ENCODE peak calls at places on chromosomes 11 and 22, in five cellular contexts. E, F, U, K and I are unnamed samples.

GRCh38 chr11:113817162-113817561 is 37.6 kb downstream of the CLDN25 start:
- DNase-seq in E (no peak), F (no peak), U (no peak), K (no peak), I (no peak)

GRCh38 chr22:24950272-24950902 is 2.1 kb upstream of the KIAA1671 start:
- DNase-seq in E (peak; percentile 72), F (no peak), K (no peak), U (peak; percentile 20), I (no peak)

GRCh38 chr11:66880484-66881211 is 23.8 kb downstream of the LRFN4 start:
- DNase-seq in F (no peak), U (no peak), E (no peak), K (no peak), I (no peak)

GRCh38 chr11:95514386-95515145 is 275.0 kb downstream of the FAM76B start:
- DNase-seq in K (no peak), U (no peak), F (no peak), E (no peak), I (no peak)

GRCh38 chr11:131687291-131688055 is 317.1 kb downstream of the NTM start:
- DNase-seq in F (no peak), U (no peak), K (no peak), E (no peak), I (no peak)

GRCh38 chr11:119664063-119664572 is 64.9 kb downstream of the NECTIN1 start:
- DNase-seq in E (no peak), F (no peak), K (no peak), U (peak; percentile 89), I (no peak)

GRCh38 chr11:2270322-2271076 is at the start of gene ASCL2:
- DNase-seq in U (no peak), K (no peak), F (peak; percentile 42), E (no peak), I (no peak)

GRCh38 chr11:26186389-26186788 is 145.5 kb upstream of the ANO3 start:
- DNase-seq in F (no peak), K (no peak), U (no peak), E (no peak), I (no peak)

GRCh38 chr11:44886765-44887164 is 63.9 kb downstream of the TP53I11 start:
- DNase-seq in F (no peak), K (no peak), E (no peak), U (no peak), I (no peak)

GRCh38 chr11:111344032-111344431 is 35.0 kb downstream of the POU2AF1 start:
- DNase-seq in K (no peak), F (no peak), E (no peak), U (no peak), I (no peak)

GRCh38 chr11:46237248-46238077 is 40.0 kb upstream of the CREB3L1 start:
- DNase-seq in E (peak; percentile 61), K (no peak), U (no peak), F (peak; percentile 88), I (peak; percentile 86)
- H3K27ac ChIP-seq in E (no peak overlapping the region), K (no peak overlapping the region), U (no peak overlapping the region), F (peak overlapping the region; percentile 97), I (peak overlapping the region; percentile 70)

GRCh38 chr22:37568448-37569008 is 8.2 kb downstream of the CDC42EP1 start:
- DNase-seq in E (no peak), U (no peak), K (no peak), F (no peak), I (no peak)

GRCh38 chr22:37570661-37570976 is 9.3 kb downstream of the LGALS2 start:
- DNase-seq in F (no peak), K (no peak), E (no peak), U (no peak), I (no peak)

GRCh38 chr22:37571258-37571991 is 8.5 kb downstream of the LGALS2 start:
- DNase-seq in U (no peak), F (no peak), K (no peak), E (no peak), I (peak; percentile 63)

GRCh38 chr22:37569009-37569920 is 9.0 kb downstream of the CDC42EP1 start:
- DNase-seq in E (no peak), U (peak; percentile 90), F (no peak), K (no peak), I (no peak)

DNA sequence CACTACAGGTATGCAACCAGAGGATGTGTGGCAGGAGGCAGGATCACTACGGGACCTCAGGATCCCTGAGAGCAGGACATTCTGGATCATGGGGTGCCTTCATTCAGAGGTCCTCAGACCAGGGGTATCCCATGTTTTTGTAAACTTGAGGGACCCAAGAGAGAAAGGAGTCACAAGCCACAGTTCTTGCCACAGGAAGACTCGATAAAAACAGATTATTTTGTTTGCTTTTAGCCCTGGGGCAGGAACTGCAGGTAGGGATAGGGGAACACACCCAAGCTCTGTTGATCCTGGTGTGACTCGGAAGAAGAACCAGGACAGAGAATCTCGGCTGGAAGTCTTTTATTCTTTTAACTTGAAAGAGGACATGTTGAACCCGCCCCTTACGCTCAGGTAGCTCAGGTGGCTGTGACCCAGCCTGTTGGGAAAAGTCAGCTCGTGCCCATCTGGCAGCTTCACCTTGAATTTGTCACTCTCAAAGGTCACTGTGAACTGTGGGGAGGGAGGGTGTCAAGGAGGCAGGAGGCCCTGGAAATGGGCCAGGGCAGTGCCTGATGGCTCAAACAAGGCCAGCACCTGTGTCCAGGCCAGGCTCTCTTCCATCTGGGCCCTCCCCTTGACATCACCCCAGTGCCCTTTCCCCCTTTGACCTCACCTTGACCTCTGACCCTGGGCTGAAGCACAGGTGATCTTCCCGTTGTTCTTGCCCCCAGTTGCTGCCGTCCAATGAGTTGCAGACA is 9.8 kb downstream of the LGALS2 start:
- DNase-seq in E (no peak), F (peak; percentile 53), K (no peak), U (no peak), I (no peak)
- TF ChIP-seq POLR2A in E (no peak), F (peak; percentile 38), K (no peak), U (peak; percentile 75), I (peak; percentile 0)

GRCh38 chr11:58592760-58593472 is 14.1 kb downstream of the ZFP91 start:
- DNase-seq in E (no peak), K (no peak), F (no peak), U (no peak), I (no peak)
- TF ChIP-seq SRF in E (no peak), K (no peak), F (no peak), U (no peak), I (no peak)

GRCh38 chr22:39152024-39152510 is 413 bp downstream of the CBX7 start:
- DNase-seq in E (no peak), F (no peak), K (no peak), U (no peak), I (no peak)
- H3K27ac ChIP-seq in E (no peak overlapping the region), F (no peak overlapping the region), K (peak overlapping the region; percentile 73), U (no peak overlapping the region), I (peak overlapping the region; percentile 70)

GRCh38 chr11:64239662-64240466 is 1.0 kb upstream of the FKBP2 start:
- DNase-seq in U (no peak), K (peak; percentile 36), E (no peak), F (no peak), I (no peak)
- TF ChIP-seq POLR2A in U (no peak), K (no peak), E (no peak), F (no peak), I (no peak)

GRCh38 chr11:406796-407650 is 7.8 kb downstream of the SIGIRR start:
- DNase-seq in U (no peak), K (peak; percentile 37), F (peak; percentile 94), E (peak; percentile 57), I (peak; percentile 69)
- TF ChIP-seq SRF in U (no peak), K (no peak), F (no peak), E (no peak), I (no peak)